ENCODE peak calls at places on chromosome 20, in ten cellular contexts. One of them, this sample, is unnamed.

GRCh38 chr20:13898012-13898612 is 92.3 kb downstream of the SEL1L2 start:
- DNase-seq in mammary epithelial cell: peak; percentile 3
- DNase-seq in HCT116: peak; percentile 2
- DNase-seq in kidney: no peak
- DNase-seq in MM.1S: no peak
- DNase-seq in neural progenitor cell: peak; percentile 23
- DNase-seq in brain microvascular endothelial cell: no peak
- DNase-seq in CD4-positive, alpha-beta T cell: no peak
- DNase-seq in RWPE2: no peak
- DNase-seq in left ventricle myocardium inferior: no peak
- DNase-seq in this sample: no peak

GRCh38 chr20:25233016-25233772 is 14.7 kb upstream of the PYGB start:
- DNase-seq in kidney: peak; percentile 88
- DNase-seq in HCT116: no peak
- DNase-seq in mammary epithelial cell: peak; percentile 81
- DNase-seq in brain microvascular endothelial cell: peak; percentile 54
- DNase-seq in RWPE2: no peak
- DNase-seq in MM.1S: no peak
- DNase-seq in neural progenitor cell: peak; percentile 42
- DNase-seq in left ventricle myocardium inferior: peak; percentile 69
- DNase-seq in CD4-positive, alpha-beta T cell: no peak
- DNase-seq in this sample: peak; percentile 91

GRCh38 chr20:32898721-32899120 is 40.0 kb downstream of the EFCAB8 start:
- DNase-seq in RWPE2: no peak
- DNase-seq in HCT116: no peak
- DNase-seq in MM.1S: no peak
- DNase-seq in CD4-positive, alpha-beta T cell: no peak
- DNase-seq in brain microvascular endothelial cell: peak; percentile 1
- DNase-seq in mammary epithelial cell: no peak
- DNase-seq in kidney: no peak
- DNase-seq in neural progenitor cell: no peak
- DNase-seq in left ventricle myocardium inferior: no peak
- DNase-seq in this sample: no peak

GRCh38 chr20:24462461-24463010 is 6.9 kb upstream of the SYNDIG1 start:
- DNase-seq in RWPE2: no peak
- DNase-seq in MM.1S: peak; percentile 92
- DNase-seq in brain microvascular endothelial cell: no peak
- DNase-seq in HCT116: no peak
- DNase-seq in kidney: no peak
- DNase-seq in left ventricle myocardium inferior: no peak
- DNase-seq in neural progenitor cell: peak; percentile 67
- DNase-seq in mammary epithelial cell: no peak
- DNase-seq in CD4-positive, alpha-beta T cell: no peak
- DNase-seq in this sample: no peak

GRCh38 chr20:37872161-37872560 is 30.8 kb upstream of the VSTM2L start:
- DNase-seq in left ventricle myocardium inferior: no peak
- DNase-seq in kidney: no peak
- DNase-seq in MM.1S: no peak
- DNase-seq in RWPE2: no peak
- DNase-seq in brain microvascular endothelial cell: no peak
- DNase-seq in CD4-positive, alpha-beta T cell: no peak
- DNase-seq in mammary epithelial cell: no peak
- DNase-seq in neural progenitor cell: no peak
- DNase-seq in HCT116: no peak
- DNase-seq in this sample: no peak

GRCh38 chr20:36792422-36792821 is 18.9 kb upstream of the DSN1 start:
- DNase-seq in MM.1S: peak; percentile 31
- DNase-seq in RWPE2: no peak
- DNase-seq in mammary epithelial cell: peak; percentile 31
- DNase-seq in left ventricle myocardium inferior: no peak
- DNase-seq in CD4-positive, alpha-beta T cell: no peak
- DNase-seq in HCT116: peak; percentile 57
- DNase-seq in neural progenitor cell: peak; percentile 93
- DNase-seq in kidney: peak; percentile 87
- DNase-seq in brain microvascular endothelial cell: peak; percentile 51
- DNase-seq in this sample: no peak

GRCh38 chr20:13492001-13492480 is 146.7 kb downstream of the TASP1 start:
- DNase-seq in neural progenitor cell: peak; percentile 85
- DNase-seq in mammary epithelial cell: peak; percentile 80
- DNase-seq in kidney: no peak
- DNase-seq in left ventricle myocardium inferior: peak; percentile 19
- DNase-seq in brain microvascular endothelial cell: peak; percentile 4
- DNase-seq in HCT116: no peak
- DNase-seq in CD4-positive, alpha-beta T cell: no peak
- DNase-seq in MM.1S: no peak
- DNase-seq in RWPE2: no peak
- DNase-seq in this sample: no peak

GRCh38 chr20:44104807-44105517 is 82.0 kb downstream of the JPH2 start:
- DNase-seq in MM.1S: no peak
- DNase-seq in HCT116: no peak
- DNase-seq in neural progenitor cell: no peak
- DNase-seq in kidney: no peak
- DNase-seq in RWPE2: peak; percentile 91
- DNase-seq in mammary epithelial cell: peak; percentile 72
- DNase-seq in left ventricle myocardium inferior: no peak
- DNase-seq in brain microvascular endothelial cell: peak; percentile 39
- DNase-seq in CD4-positive, alpha-beta T cell: no peak
- DNase-seq in this sample: no peak

GRCh38 chr20:23152902-23153301 is 66.8 kb upstream of the CD93 start:
- DNase-seq in neural progenitor cell: no peak
- DNase-seq in brain microvascular endothelial cell: no peak
- DNase-seq in CD4-positive, alpha-beta T cell: no peak
- DNase-seq in left ventricle myocardium inferior: no peak
- DNase-seq in HCT116: no peak
- DNase-seq in mammary epithelial cell: no peak
- DNase-seq in MM.1S: no peak
- DNase-seq in RWPE2: no peak
- DNase-seq in kidney: no peak
- DNase-seq in this sample: peak; percentile 65

GRCh38 chr20:44460795-44461141 is 14.9 kb upstream of the TTPAL start:
- DNase-seq in mammary epithelial cell: peak; percentile 27
- DNase-seq in MM.1S: peak; percentile 37
- DNase-seq in neural progenitor cell: peak; percentile 46
- DNase-seq in left ventricle myocardium inferior: no peak
- DNase-seq in HCT116: peak; percentile 31
- DNase-seq in brain microvascular endothelial cell: no peak
- DNase-seq in RWPE2: no peak
- DNase-seq in kidney: no peak
- DNase-seq in CD4-positive, alpha-beta T cell: no peak
- DNase-seq in this sample: no peak

GRCh38 chr20:46915580-46916243 is 21.1 kb downstream of the EYA2 start:
- DNase-seq in kidney: no peak
- DNase-seq in HCT116: no peak
- DNase-seq in RWPE2: peak; percentile 60
- DNase-seq in CD4-positive, alpha-beta T cell: no peak
- DNase-seq in neural progenitor cell: no peak
- DNase-seq in MM.1S: no peak
- DNase-seq in mammary epithelial cell: no peak
- DNase-seq in left ventricle myocardium inferior: no peak
- DNase-seq in brain microvascular endothelial cell: no peak
- DNase-seq in this sample: no peak

GRCh38 chr20:11777861-11778570 is 139.7 kb upstream of the BTBD3 start:
- DNase-seq in MM.1S: no peak
- DNase-seq in brain microvascular endothelial cell: peak; percentile 42
- DNase-seq in RWPE2: no peak
- DNase-seq in kidney: no peak
- DNase-seq in HCT116: no peak
- DNase-seq in left ventricle myocardium inferior: no peak
- DNase-seq in mammary epithelial cell: no peak
- DNase-seq in CD4-positive, alpha-beta T cell: no peak
- DNase-seq in neural progenitor cell: no peak
- DNase-seq in this sample: no peak

GRCh38 chr20:4435210-4435609 is 286.5 kb upstream of the PRND start:
- DNase-seq in brain microvascular endothelial cell: no peak
- DNase-seq in HCT116: no peak
- DNase-seq in neural progenitor cell: no peak
- DNase-seq in RWPE2: no peak
- DNase-seq in mammary epithelial cell: no peak
- DNase-seq in kidney: no peak
- DNase-seq in left ventricle myocardium inferior: no peak
- DNase-seq in CD4-positive, alpha-beta T cell: no peak
- DNase-seq in MM.1S: no peak
- DNase-seq in this sample: no peak

GRCh38 chr20:58888103-58888502 is 35.6 kb downstream of the GNAS start:
- DNase-seq in brain microvascular endothelial cell: no peak
- DNase-seq in mammary epithelial cell: no peak
- DNase-seq in neural progenitor cell: no peak
- DNase-seq in left ventricle myocardium inferior: no peak
- DNase-seq in CD4-positive, alpha-beta T cell: no peak
- DNase-seq in RWPE2: no peak
- DNase-seq in MM.1S: no peak
- DNase-seq in HCT116: no peak
- DNase-seq in kidney: no peak
- DNase-seq in this sample: no peak

GRCh38 chr20:58890073-58890453 is 37.5 kb downstream of the GNAS start:
- DNase-seq in HCT116: no peak
- DNase-seq in MM.1S: no peak
- DNase-seq in mammary epithelial cell: peak; percentile 20
- DNase-seq in kidney: no peak
- DNase-seq in RWPE2: no peak
- DNase-seq in brain microvascular endothelial cell: no peak
- DNase-seq in left ventricle myocardium inferior: no peak
- DNase-seq in CD4-positive, alpha-beta T cell: no peak
- DNase-seq in neural progenitor cell: no peak
- DNase-seq in this sample: no peak

GRCh38 chr20:58890454-58891075 is 38.0 kb downstream of the GNAS start:
- DNase-seq in left ventricle myocardium inferior: peak; percentile 81
- DNase-seq in HCT116: no peak
- DNase-seq in RWPE2: peak; percentile 87
- DNase-seq in mammary epithelial cell: peak; percentile 64
- DNase-seq in brain microvascular endothelial cell: peak; percentile 56
- DNase-seq in CD4-positive, alpha-beta T cell: peak; percentile 73
- DNase-seq in kidney: peak; percentile 93
- DNase-seq in MM.1S: peak; percentile 31
- DNase-seq in neural progenitor cell: peak; percentile 86
- DNase-seq in this sample: peak; percentile 89

GRCh38 chr20:58889334-58890072 is 37.0 kb downstream of the GNAS start:
- DNase-seq in left ventricle myocardium inferior: no peak
- DNase-seq in mammary epithelial cell: no peak
- DNase-seq in RWPE2: no peak
- DNase-seq in HCT116: no peak
- DNase-seq in brain microvascular endothelial cell: no peak
- DNase-seq in kidney: peak; percentile 79
- DNase-seq in neural progenitor cell: peak; percentile 61
- DNase-seq in MM.1S: no peak
- DNase-seq in CD4-positive, alpha-beta T cell: no peak
- DNase-seq in this sample: no peak

GRCh38 chr20:58888521-58889333 is 36.2 kb downstream of the GNAS start:
- DNase-seq in neural progenitor cell: peak; percentile 96
- DNase-seq in brain microvascular endothelial cell: peak; percentile 53
- DNase-seq in left ventricle myocardium inferior: peak; percentile 85
- DNase-seq in kidney: peak; percentile 94
- DNase-seq in HCT116: no peak
- DNase-seq in CD4-positive, alpha-beta T cell: peak; percentile 83
- DNase-seq in mammary epithelial cell: peak; percentile 73
- DNase-seq in MM.1S: peak; percentile 82
- DNase-seq in RWPE2: peak; percentile 99
- DNase-seq in this sample: peak; percentile 88
- H3K27ac ChIP-seq in neural progenitor cell: no peak overlapping the region
- H3K27ac ChIP-seq in brain microvascular endothelial cell: no peak overlapping the region
- H3K27ac ChIP-seq in left ventricle myocardium inferior: peak overlapping the region; percentile 98
- H3K27ac ChIP-seq in kidney: no peak overlapping the region
- H3K27ac ChIP-seq in HCT116: peak overlapping the region; percentile 85
- H3K27ac ChIP-seq in CD4-positive, alpha-beta T cell: peak overlapping the region; percentile 65
- H3K27ac ChIP-seq in mammary epithelial cell: peak overlapping the region; percentile 59
- H3K27ac ChIP-seq in MM.1S: peak overlapping the region; percentile 59
- H3K27ac ChIP-seq in RWPE2: peak overlapping the region; percentile 87
- H3K27ac ChIP-seq in this sample: peak overlapping the region; percentile 100

GRCh38 chr20:31572701-31573554 is 32.2 kb upstream of the ID1 start:
- DNase-seq in RWPE2: peak; percentile 100
- DNase-seq in kidney: peak; percentile 99
- DNase-seq in MM.1S: peak; percentile 94
- DNase-seq in left ventricle myocardium inferior: peak; percentile 92
- DNase-seq in mammary epithelial cell: peak; percentile 99
- DNase-seq in HCT116: peak; percentile 96
- DNase-seq in brain microvascular endothelial cell: peak; percentile 97
- DNase-seq in neural progenitor cell: peak; percentile 98
- DNase-seq in CD4-positive, alpha-beta T cell: peak; percentile 89
- DNase-seq in this sample: peak; percentile 99
- TF ChIP-seq CTCF in RWPE2: peak; percentile 24
- TF ChIP-seq CTCF in kidney: no peak
- TF ChIP-seq CTCF in MM.1S: no peak
- TF ChIP-seq CTCF in left ventricle myocardium inferior: no peak
- TF ChIP-seq CTCF in mammary epithelial cell: no peak
- TF ChIP-seq CTCF in HCT116: no peak
- TF ChIP-seq CTCF in brain microvascular endothelial cell: no peak
- TF ChIP-seq CTCF in neural progenitor cell: no peak
- TF ChIP-seq CTCF in CD4-positive, alpha-beta T cell: no peak
- TF ChIP-seq CTCF in this sample: no peak

GRCh38 chr20:55533601-55534000 is 471.7 kb downstream of the CBLN4 start:
- DNase-seq in neural progenitor cell: no peak
- DNase-seq in kidney: no peak
- DNase-seq in left ventricle myocardium inferior: no peak
- DNase-seq in RWPE2: no peak
- DNase-seq in mammary epithelial cell: no peak
- DNase-seq in CD4-positive, alpha-beta T cell: no peak
- DNase-seq in HCT116: no peak
- DNase-seq in brain microvascular endothelial cell: no peak
- DNase-seq in MM.1S: no peak
- DNase-seq in this sample: no peak
- H3K27ac ChIP-seq in neural progenitor cell: no peak overlapping the region
- H3K27ac ChIP-seq in kidney: no peak overlapping the region
- H3K27ac ChIP-seq in left ventricle myocardium inferior: no peak overlapping the region
- H3K27ac ChIP-seq in RWPE2: no peak overlapping the region
- H3K27ac ChIP-seq in mammary epithelial cell: no peak overlapping the region
- H3K27ac ChIP-seq in CD4-positive, alpha-beta T cell: no peak overlapping the region
- H3K27ac ChIP-seq in HCT116: no peak overlapping the region
- H3K27ac ChIP-seq in brain microvascular endothelial cell: no peak overlapping the region
- H3K27ac ChIP-seq in MM.1S: no peak overlapping the region
- H3K27ac ChIP-seq in this sample: no peak overlapping the region

GRCh38 chr20:21508230-21509078 is 5.4 kb downstream of the NKX2-2 start:
- DNase-seq in CD4-positive, alpha-beta T cell: no peak
- DNase-seq in mammary epithelial cell: no peak
- DNase-seq in neural progenitor cell: peak; percentile 61
- DNase-seq in MM.1S: no peak
- DNase-seq in brain microvascular endothelial cell: no peak
- DNase-seq in left ventricle myocardium inferior: no peak
- DNase-seq in HCT116: no peak
- DNase-seq in RWPE2: no peak
- DNase-seq in kidney: no peak
- DNase-seq in this sample: peak; percentile 29

GRCh38 chr20:21504323-21504722 is 9.5 kb downstream of the NKX2-2 start:
- DNase-seq in mammary epithelial cell: no peak
- DNase-seq in RWPE2: no peak
- DNase-seq in neural progenitor cell: no peak
- DNase-seq in CD4-positive, alpha-beta T cell: no peak
- DNase-seq in MM.1S: no peak
- DNase-seq in kidney: no peak
- DNase-seq in left ventricle myocardium inferior: no peak
- DNase-seq in HCT116: no peak
- DNase-seq in brain microvascular endothelial cell: no peak
- DNase-seq in this sample: peak; percentile 64

GRCh38 chr20:21507275-21508229 is 6.3 kb downstream of the NKX2-2 start:
- DNase-seq in RWPE2: no peak
- DNase-seq in brain microvascular endothelial cell: no peak
- DNase-seq in mammary epithelial cell: no peak
- DNase-seq in left ventricle myocardium inferior: no peak
- DNase-seq in neural progenitor cell: peak; percentile 36
- DNase-seq in kidney: no peak
- DNase-seq in HCT116: no peak
- DNase-seq in CD4-positive, alpha-beta T cell: no peak
- DNase-seq in MM.1S: no peak
- DNase-seq in this sample: peak; percentile 40

GRCh38 chr20:21505161-21505809 is 8.6 kb downstream of the NKX2-2 start:
- DNase-seq in kidney: peak; percentile 87
- DNase-seq in CD4-positive, alpha-beta T cell: peak; percentile 87
- DNase-seq in neural progenitor cell: peak; percentile 89
- DNase-seq in left ventricle myocardium inferior: peak; percentile 48
- DNase-seq in MM.1S: peak; percentile 54
- DNase-seq in HCT116: peak; percentile 28
- DNase-seq in mammary epithelial cell: peak; percentile 55
- DNase-seq in brain microvascular endothelial cell: peak; percentile 29
- DNase-seq in RWPE2: no peak
- DNase-seq in this sample: peak; percentile 73

GRCh38 chr20:21505810-21506530 is 7.9 kb downstream of the NKX2-2 start:
- DNase-seq in left ventricle myocardium inferior: no peak
- DNase-seq in RWPE2: no peak
- DNase-seq in mammary epithelial cell: peak; percentile 63
- DNase-seq in MM.1S: peak; percentile 66
- DNase-seq in kidney: no peak
- DNase-seq in CD4-positive, alpha-beta T cell: peak; percentile 72
- DNase-seq in neural progenitor cell: peak; percentile 89
- DNase-seq in brain microvascular endothelial cell: no peak
- DNase-seq in HCT116: peak; percentile 44
- DNase-seq in this sample: peak; percentile 66
- TF ChIP-seq CTCF in left ventricle myocardium inferior: peak; percentile 71
- TF ChIP-seq CTCF in RWPE2: peak; percentile 61
- TF ChIP-seq CTCF in mammary epithelial cell: peak; percentile 58
- TF ChIP-seq CTCF in MM.1S: peak; percentile 83
- TF ChIP-seq CTCF in kidney: peak; percentile 63
- TF ChIP-seq CTCF in CD4-positive, alpha-beta T cell: peak; percentile 60
- TF ChIP-seq CTCF in neural progenitor cell: peak; percentile 96
- TF ChIP-seq CTCF in brain microvascular endothelial cell: peak; percentile 57
- TF ChIP-seq CTCF in HCT116: peak; percentile 65
- TF ChIP-seq CTCF in this sample: peak; percentile 42